ENCODE peak calls at places on chromosomes 5 and 9, in nine cellular contexts. P, C, J, O, I, U, Z, X and B are unnamed samples.

GRCh38 chr9:4732890-4733289 is 8.1 kb downstream of the AK3 start:
- DNase-seq in C (no peak), X (no peak), I (no peak), P (no peak), U (no peak), J (no peak), Z (no peak), O (no peak), B (no peak)

GRCh38 chr5:96823900-96824351 is 16.2 kb upstream of the ERAP1 start:
- DNase-seq in C (no peak), X (peak; percentile 86), J (peak; percentile 91), I (peak; percentile 49), P (no peak), U (no peak), O (peak; percentile 97), Z (no peak), B (peak; percentile 73)

GRCh38 chr5:7682379-7682778 is 168.6 kb downstream of the CFAP90 start:
- DNase-seq in J (no peak), X (no peak), C (no peak), U (no peak), O (no peak), Z (no peak), I (no peak), P (peak; percentile 15), B (no peak)

GRCh38 chr5:645421-645820 is 33.3 kb downstream of the CEP72 start:
- DNase-seq in C (no peak), Z (no peak), J (no peak), O (no peak), U (no peak), P (no peak), X (no peak), I (no peak), B (no peak)

GRCh38 chr9:134134949-134135342 is 936 bp upstream of the WDR5 start:
- DNase-seq in J (no peak), Z (peak; percentile 28), P (no peak), U (no peak), I (no peak), X (no peak), C (no peak), O (no peak), B (no peak)

GRCh38 chr5:39675676-39676075 is 250.9 kb upstream of the DAB2 start:
- DNase-seq in U (no peak), C (no peak), P (no peak), I (no peak), X (no peak), Z (no peak), O (no peak), J (no peak), B (no peak)

GRCh38 chr9:101477736-101478135 is 42.2 kb upstream of the ALDOB start:
- DNase-seq in Z (no peak), O (peak; percentile 59), U (no peak), I (no peak), P (no peak), J (peak; percentile 35), X (no peak), C (no peak), B (no peak)

GRCh38 chr5:36777105-36777757 is 99.3 kb upstream of the NIPBL start:
- DNase-seq in C (no peak), Z (peak; percentile 52), I (peak; percentile 10), X (peak; percentile 40), P (peak; percentile 57), U (peak; percentile 41), J (peak; percentile 25), O (peak; percentile 32), B (peak; percentile 33)

GRCh38 chr5:35920890-35921289 is 17.5 kb downstream of the CAPSL start:
- DNase-seq in I (no peak), Z (no peak), C (no peak), J (no peak), P (peak; percentile 9), X (no peak), U (peak; percentile 36), O (no peak), B (no peak)

GRCh38 chr9:115008536-115008935 is 78.1 kb upstream of the TNFSF8 start:
- DNase-seq in I (peak; percentile 37), C (peak; percentile 70), O (peak; percentile 78), J (peak; percentile 97), U (peak; percentile 49), Z (peak; percentile 32), P (no peak), X (peak; percentile 96), B (peak; percentile 92)

GRCh38 chr5:76402880-76403712 is at the start of gene IQGAP2:
- DNase-seq in C (peak; percentile 96), I (peak; percentile 39), X (peak; percentile 47), J (peak; percentile 67), P (peak; percentile 84), U (peak; percentile 90), O (peak; percentile 49), Z (peak; percentile 95), B (peak; percentile 90)

GRCh38 chr5:118327389-118327788 is 661.0 kb downstream of the DTWD2 start:
- DNase-seq in U (no peak), Z (no peak), J (no peak), I (no peak), P (no peak), X (no peak), O (no peak), C (no peak), B (no peak)

GRCh38 chr5:94941113-94941765 is 322.8 kb downstream of the SLF1 start:
- DNase-seq in I (no peak), O (no peak), X (no peak), P (no peak), Z (no peak), U (peak; percentile 12), C (no peak), J (no peak), B (no peak)

GRCh38 chr5:87300176-87300575 is 32.5 kb downstream of the RASA1 start:
- DNase-seq in X (no peak), I (no peak), J (peak; percentile 26), P (no peak), Z (no peak), U (no peak), C (no peak), O (no peak), B (no peak)

GRCh38 chr5:10528056-10528816 is 35.6 kb upstream of the ANKRD33B start:
- DNase-seq in U (no peak), C (no peak), O (peak; percentile 89), Z (no peak), X (peak; percentile 50), I (peak; percentile 57), P (no peak), J (peak; percentile 35), B (peak; percentile 35)

GRCh38 chr9:136629001-136629878 is 33.5 kb upstream of the EGFL7 start:
- DNase-seq in U (no peak), I (no peak), C (no peak), Z (no peak), X (no peak), P (no peak), J (no peak), O (no peak), B (no peak)

GRCh38 chr5:94777163-94777885 is 158.9 kb downstream of the SLF1 start:
- DNase-seq in X (no peak), O (no peak), Z (no peak), J (no peak), P (no peak), U (no peak), C (no peak), I (no peak), B (no peak)

GRCh38 chr9:124040935-124041816 is 29.6 kb downstream of the LHX2 start:
- DNase-seq in X (no peak), O (no peak), P (peak; percentile 52), C (peak; percentile 85), I (peak; percentile 46), J (no peak), U (peak; percentile 79), Z (no peak), B (peak; percentile 82)

GRCh38 chr5:77356740-77357139 is 135.4 kb downstream of the WDR41 start:
- DNase-seq in O (peak; percentile 77), P (no peak), C (peak; percentile 77), X (peak; percentile 72), Z (no peak), J (peak; percentile 68), I (peak; percentile 48), U (peak; percentile 34), B (peak; percentile 68)

GRCh38 chr9:136267261-136268111 is 21.9 kb upstream of the QSOX2 start:
- DNase-seq in J (peak; percentile 72), Z (peak; percentile 69), P (peak; percentile 89), X (peak; percentile 69), I (peak; percentile 83), C (peak; percentile 94), U (peak; percentile 84), O (peak; percentile 79), B (peak; percentile 92)

GRCh38 chr5:116076496-116076895 is 8.3 kb upstream of the COMMD10 start:
- DNase-seq in P (no peak), I (no peak), J (no peak), O (peak; percentile 10), X (no peak), U (no peak), Z (peak; percentile 82), C (peak; percentile 25), B (no peak)

GRCh38 chr9:86487222-86487841 is 133.1 kb upstream of the TUT7 start:
- DNase-seq in C (no peak), P (peak; percentile 60), J (peak; percentile 46), I (no peak), X (peak; percentile 23), U (no peak), Z (peak; percentile 91), O (peak; percentile 62), B (peak; percentile 75)

GRCh38 chr9:97319380-97319779 is 11.9 kb downstream of the CCDC180 start:
- DNase-seq in C (no peak), Z (peak; percentile 89), J (no peak), X (no peak), I (no peak), P (no peak), O (no peak), U (no peak), B (no peak)

GRCh38 chr5:43038523-43038989 is 1.6 kb downstream of the ANXA2R start:
- DNase-seq in J (peak; percentile 87), I (no peak), C (peak; percentile 80), X (no peak), Z (peak; percentile 67), U (peak; percentile 52), P (no peak), O (no peak), B (peak; percentile 78)

GRCh38 chr9:136679431-136679941 is 7.8 kb downstream of the AGPAT2 start:
- DNase-seq in P (no peak), X (no peak), Z (peak; percentile 94), I (no peak), O (no peak), J (no peak), U (peak; percentile 65), C (no peak), B (no peak)